ENCODE peak calls at places on chromosome 4, in eight cellular contexts. A is osteocyte; J is endothelial cell; V is mesothelial cell of epicardium; L is foreskin fibroblast; G is SK-N-DZ; Z is caudate nucleus; M is activated naive CD4-positive, alpha-beta T cell treated with anti-CD3 and anti-CD28 coated beads for 36 hours. H is an unnamed sample.

GRCh38 chr4:73451404-73451803 is 15.4 kb downstream of the AFP start:
- DNase-seq in A (no peak), J (no peak), V (no peak), L (no peak), G (no peak), Z (no peak), M (no peak), H (no peak)

GRCh38 chr4:48041535-48042137 is 25.1 kb downstream of the NIPAL1 start:
- DNase-seq in A (no peak), J (no peak), V (no peak), L (no peak), G (no peak), Z (no peak), M (no peak), H (no peak)

GRCh38 chr4:111689731-111690130 is 455.5 kb upstream of the FAM241A start:
- DNase-seq in A (no peak), J (no peak), V (no peak), L (no peak), G (no peak), Z (no peak), M (no peak), H (no peak)

GRCh38 chr4:111722321-111722720 is 422.9 kb upstream of the FAM241A start:
- DNase-seq in A (no peak), J (no peak), V (no peak), L (no peak), G (no peak), Z (no peak), M (no peak), H (no peak)

GRCh38 chr4:130080872-130081451 is 985.0 kb downstream of the C4orf33 start:
- DNase-seq in A (no peak), J (no peak), V (no peak), L (no peak), G (no peak), Z (no peak), M (no peak), H (no peak)

GRCh38 chr4:57214654-57215411 is 104.6 kb upstream of the IGFBP7 start:
- DNase-seq in A (no peak), J (no peak), V (no peak), L (no peak), G (no peak), Z (no peak), M (no peak), H (no peak)

GRCh38 chr4:159698336-159698735 is 595.5 kb downstream of the RAPGEF2 start:
- DNase-seq in A (no peak), J (no peak), V (no peak), L (no peak), G (no peak), Z (no peak), M (no peak), H (no peak)

GRCh38 chr4:152780267-152780811 is 585 bp downstream of the ARFIP1 start:
- DNase-seq in A (no peak), J (peak; percentile 36), V (no peak), L (no peak), G (no peak), Z (no peak), M (no peak), H (no peak)

GRCh38 chr4:1207157-1207470 is 34.7 kb upstream of the SPON2 start:
- DNase-seq in A (peak; percentile 83), J (no peak), V (no peak), L (no peak), G (no peak), Z (no peak), M (peak; percentile 2), H (no peak)

GRCh38 chr4:112651641-112652040 is 14.7 kb downstream of the LARP7 start:
- DNase-seq in A (no peak), J (no peak), V (no peak), L (no peak), G (no peak), Z (no peak), M (no peak), H (no peak)

GRCh38 chr4:16505726-16506125 is 279.5 kb upstream of the TAPT1 start:
- DNase-seq in A (no peak), J (peak; percentile 18), V (no peak), L (no peak), G (peak; percentile 3), Z (no peak), M (no peak), H (peak; percentile 38)

GRCh38 chr4:104444685-104445084 is 50.0 kb downstream of the CXXC4 start:
- DNase-seq in A (no peak), J (no peak), V (no peak), L (no peak), G (no peak), Z (no peak), M (no peak), H (no peak)

GRCh38 chr4:104064650-104065577 is 345.1 kb upstream of the TACR3 start:
- DNase-seq in A (no peak), J (peak; percentile 65), V (peak; percentile 40), L (no peak), G (peak; percentile 64), Z (peak; percentile 41), M (peak; percentile 35), H (peak; percentile 38)

GRCh38 chr4:54571762-54572542 is 85.8 kb upstream of the KIT start:
- DNase-seq in A (no peak), J (no peak), V (no peak), L (no peak), G (no peak), Z (no peak), M (no peak), H (no peak)

GRCh38 chr4:55819634-55820033 is at the start of gene EXOC1L:
- DNase-seq in A (no peak), J (peak; percentile 63), V (no peak), L (peak; percentile 4), G (peak; percentile 64), Z (no peak), M (no peak), H (peak; percentile 46)

GRCh38 chr4:93103042-93103441 is 725.5 kb upstream of the ATOH1 start:
- DNase-seq in A (no peak), J (no peak), V (no peak), L (no peak), G (no peak), Z (no peak), M (no peak), H (no peak)

GRCh38 chr4:47617607-47618006 is 132.5 kb downstream of the ATP10D start:
- DNase-seq in A (no peak), J (no peak), V (no peak), L (no peak), G (no peak), Z (no peak), M (no peak), H (no peak)